ENCODE peak calls at places on chromosomes 4 and X, in eight cellular contexts. W, X, V, R, L, M, C and K are unnamed samples.

GRCh38 chr4:90127223-90127705 is at the start of gene CCSER1:
- DNase-seq in W (peak; percentile 51), X (peak; percentile 81), V (peak; percentile 74), R (peak; percentile 3), L (peak; percentile 7), M (peak; percentile 61), C (peak; percentile 52), K (no peak)

GRCh38 chr4:151198748-151199147 is 78.2 kb upstream of the PRSS48 start:
- DNase-seq in W (no peak), X (no peak), V (no peak), R (no peak), L (peak; percentile 35), M (no peak), C (no peak), K (no peak)

GRCh38 chr4:84050014-84050413 is 449.1 kb downstream of the NKX6-1 start:
- DNase-seq in W (no peak), X (no peak), V (no peak), R (no peak), L (no peak), M (peak; percentile 63), C (no peak), K (no peak)

GRCh38 chrX:79089897-79090584 is 54.4 kb upstream of the GPR174 start:
- DNase-seq in W (no peak), X (no peak), V (no peak), R (no peak), L (no peak), M (no peak), C (no peak), K (no peak)

GRCh38 chrX:67749536-67749935 is 205.7 kb downstream of the AR start:
- DNase-seq in W (no peak), X (no peak), V (no peak), R (no peak), L (no peak), M (no peak), C (no peak), K (no peak)

GRCh38 chr4:15691346-15692140 is 9.9 kb downstream of the FAM200B start:
- DNase-seq in W (peak; percentile 50), X (no peak), V (no peak), R (no peak), L (peak; percentile 88), M (no peak), C (no peak), K (no peak)

GRCh38 chrX:54182864-54183613 is at the start of gene FAM120C:
- DNase-seq in W (peak; percentile 44), X (peak; percentile 68), V (peak; percentile 69), R (peak; percentile 46), L (peak; percentile 65), M (peak; percentile 80), C (peak; percentile 52), K (no peak)

GRCh38 chrX:21985332-21985777 is 44.8 kb downstream of the SMS start:
- DNase-seq in W (peak; percentile 65), X (peak; percentile 68), V (peak; percentile 82), R (peak; percentile 57), L (peak; percentile 85), M (peak; percentile 61), C (peak; percentile 84), K (no peak)

GRCh38 chrX:119880552-119881437 is 9.2 kb downstream of the NDUFA1 start:
- DNase-seq in W (peak; percentile 47), X (no peak), V (peak; percentile 17), R (peak; percentile 4), L (peak; percentile 67), M (peak; percentile 46), C (peak; percentile 1), K (no peak)

GRCh38 chrX:120109378-120109777 is 6.3 kb downstream of the RHOXF1 start:
- DNase-seq in W (no peak), X (no peak), V (no peak), R (no peak), L (no peak), M (no peak), C (no peak), K (no peak)

GRCh38 chr4:86441175-86441960 is 81.5 kb upstream of the MAPK10 start:
- DNase-seq in W (peak; percentile 94), X (no peak), V (no peak), R (no peak), L (peak; percentile 2), M (no peak), C (no peak), K (no peak)

GRCh38 chrX:118632862-118633261 is 94.5 kb upstream of the IL13RA1 start:
- DNase-seq in W (no peak), X (no peak), V (no peak), R (no peak), L (no peak), M (no peak), C (no peak), K (no peak)

GRCh38 chrX:42459735-42460134 is 318.2 kb downstream of the PPP1R2C start:
- DNase-seq in W (no peak), X (no peak), V (no peak), R (no peak), L (no peak), M (no peak), C (no peak), K (no peak)

GRCh38 chrX:11478971-11479370 is 185.8 kb downstream of the AMELX start:
- DNase-seq in W (no peak), X (no peak), V (no peak), R (no peak), L (peak; percentile 16), M (no peak), C (no peak), K (no peak)

GRCh38 chr4:38489924-38490639 is 173.9 kb upstream of the KLF3 start:
- DNase-seq in W (peak; percentile 47), X (no peak), V (no peak), R (no peak), L (no peak), M (peak; percentile 31), C (peak; percentile 18), K (no peak)

GRCh38 chr4:180060159-180060889 is 2182.9 kb upstream of the TENM3 start:
- DNase-seq in W (peak; percentile 23), X (no peak), V (peak; percentile 21), R (no peak), L (peak; percentile 2), M (no peak), C (no peak), K (no peak)

GRCh38 chr4:1035510-1035909 is 24.1 kb downstream of the FGFRL1 start:
- DNase-seq in W (no peak), X (no peak), V (no peak), R (no peak), L (no peak), M (no peak), C (peak; percentile 57), K (no peak)

GRCh38 chr4:82623284-82623683 is 61.5 kb upstream of the TMEM150C start:
- DNase-seq in W (no peak), X (no peak), V (no peak), R (no peak), L (peak; percentile 7), M (no peak), C (no peak), K (no peak)

GRCh38 chr4:116953947-116954346 is 131.4 kb downstream of the TRAM1L1 start:
- DNase-seq in W (no peak), X (no peak), V (no peak), R (no peak), L (no peak), M (no peak), C (no peak), K (no peak)

GRCh38 chrX:150856101-150856500 is 42.4 kb downstream of the CD99L2 start:
- DNase-seq in W (peak; percentile 84), X (no peak), V (no peak), R (no peak), L (no peak), M (no peak), C (no peak), K (no peak)

DNA sequence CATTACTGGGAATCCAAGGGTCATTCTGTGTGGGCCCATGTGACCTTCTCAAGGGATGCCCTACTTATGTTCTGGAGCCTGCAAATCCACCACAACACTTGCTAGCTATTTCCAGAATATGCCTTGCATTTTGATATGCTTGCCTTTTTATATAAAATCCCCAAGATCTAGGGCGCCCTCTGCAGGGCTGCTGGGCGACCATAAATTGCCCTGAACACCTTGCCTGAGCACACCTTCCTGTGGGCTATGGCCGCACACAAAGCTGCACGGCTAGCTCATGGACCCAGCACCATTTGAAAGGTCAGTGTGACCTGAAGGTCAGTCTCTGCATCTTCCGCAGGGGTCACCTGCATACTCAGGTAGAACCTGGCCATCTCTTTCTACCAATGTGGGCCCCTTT is 311.7 kb downstream of the NLGN4X start:
- DNase-seq in W (no peak), X (no peak), V (no peak), R (no peak), L (no peak), M (no peak), C (no peak), K (no peak)
- TF ChIP-seq CTCF in W (no peak), X (no peak), V (no peak), R (no peak), L (no peak), M (peak; percentile 65), C (peak; percentile 24), K (no peak)

GRCh38 chr4:57911203-57911602 is 801.0 kb upstream of the IGFBP7 start:
- DNase-seq in W (no peak), X (no peak), V (no peak), R (no peak), L (no peak), M (no peak), C (no peak), K (no peak)
- TF ChIP-seq CTCF in W (no peak), X (no peak), V (no peak), R (no peak), L (no peak), M (no peak), C (no peak), K (no peak)

DNA sequence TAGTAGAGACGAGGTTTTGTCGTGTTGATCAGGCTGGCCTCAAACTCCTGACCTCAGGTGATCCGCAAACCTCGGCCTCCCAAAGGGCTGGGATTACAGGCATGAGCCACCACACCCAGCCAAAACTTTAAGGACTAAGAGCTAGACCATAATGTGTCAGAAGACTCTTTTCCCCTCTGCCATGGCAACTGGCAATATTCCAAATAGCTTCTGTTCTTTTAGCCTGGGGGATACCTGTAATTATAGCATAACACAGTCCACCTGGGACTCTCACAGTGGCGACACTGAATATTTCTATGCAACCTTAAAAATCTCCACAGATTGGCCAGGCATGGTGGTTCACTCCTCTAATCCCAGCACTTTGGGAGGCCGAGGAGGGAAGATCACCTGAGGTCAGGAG is 45.5 kb upstream of the RBM47 start:
- DNase-seq in W (peak; percentile 47), X (no peak), V (no peak), R (no peak), L (no peak), M (no peak), C (no peak), K (no peak)
- TF ChIP-seq CTCF in W (no peak), X (no peak), V (no peak), R (no peak), L (no peak), M (no peak), C (no peak), K (no peak)

GRCh38 chrX:63810746-63811145 is 25.7 kb upstream of the ARHGEF9 start:
- DNase-seq in W (no peak), X (no peak), V (no peak), R (no peak), L (no peak), M (no peak), C (no peak), K (no peak)

GRCh38 chrX:63809158-63809557 is 24.1 kb upstream of the ARHGEF9 start:
- DNase-seq in W (no peak), X (no peak), V (no peak), R (no peak), L (no peak), M (no peak), C (no peak), K (no peak)

GRCh38 chrX:63812826-63813225 is 27.8 kb upstream of the ARHGEF9 start:
- DNase-seq in W (no peak), X (no peak), V (no peak), R (no peak), L (no peak), M (no peak), C (no peak), K (no peak)
- TF ChIP-seq CTCF in W (no peak), X (no peak), V (no peak), R (no peak), L (no peak), M (peak; percentile 44), C (no peak), K (peak; percentile 19)